ENCODE peak calls at places on chromosome 5, in seven cellular contexts. One of them, this sample, is unnamed.

GRCh38 chr5:42496397-42497156 is 73.3 kb downstream of the GHR start:
- DNase-seq in fibroblast of lung: no peak
- DNase-seq in MM.1S: no peak
- DNase-seq in HCT116: no peak
- DNase-seq in PC-9: no peak
- DNase-seq in hepatocyte: no peak
- DNase-seq in GM23248: no peak
- DNase-seq in this sample: no peak

GRCh38 chr5:94690778-94691177 is 72.3 kb downstream of the SLF1 start:
- DNase-seq in hepatocyte: no peak
- DNase-seq in PC-9: no peak
- DNase-seq in MM.1S: no peak
- DNase-seq in GM23248: no peak
- DNase-seq in fibroblast of lung: peak; percentile 17
- DNase-seq in HCT116: no peak
- DNase-seq in this sample: no peak

GRCh38 chr5:53323943-53324642 is 156.3 kb upstream of the FST start:
- DNase-seq in hepatocyte: no peak
- DNase-seq in fibroblast of lung: peak; percentile 30
- DNase-seq in MM.1S: peak; percentile 17
- DNase-seq in HCT116: no peak
- DNase-seq in GM23248: no peak
- DNase-seq in PC-9: peak; percentile 88
- DNase-seq in this sample: peak; percentile 71

GRCh38 chr5:179121667-179122111 is 61.5 kb downstream of the ZNF354C start:
- DNase-seq in HCT116: no peak
- DNase-seq in GM23248: no peak
- DNase-seq in fibroblast of lung: no peak
- DNase-seq in MM.1S: no peak
- DNase-seq in PC-9: no peak
- DNase-seq in hepatocyte: no peak
- DNase-seq in this sample: no peak

GRCh38 chr5:60026174-60026573 is 132.6 kb upstream of the PDE4D start:
- DNase-seq in GM23248: peak; percentile 4
- DNase-seq in MM.1S: no peak
- DNase-seq in HCT116: no peak
- DNase-seq in hepatocyte: no peak
- DNase-seq in PC-9: no peak
- DNase-seq in fibroblast of lung: peak; percentile 80
- DNase-seq in this sample: no peak

GRCh38 chr5:28281381-28281780 is 1243.0 kb upstream of the CDH9 start:
- DNase-seq in GM23248: no peak
- DNase-seq in MM.1S: no peak
- DNase-seq in fibroblast of lung: peak; percentile 58
- DNase-seq in PC-9: no peak
- DNase-seq in hepatocyte: no peak
- DNase-seq in HCT116: no peak
- DNase-seq in this sample: peak; percentile 37

GRCh38 chr5:1177826-1178528 is 23.4 kb upstream of the SLC6A19 start:
- DNase-seq in fibroblast of lung: no peak
- DNase-seq in GM23248: no peak
- DNase-seq in HCT116: no peak
- DNase-seq in MM.1S: no peak
- DNase-seq in hepatocyte: no peak
- DNase-seq in PC-9: no peak
- DNase-seq in this sample: no peak

GRCh38 chr5:56310711-56311204 is 77.6 kb upstream of the ANKRD55 start:
- DNase-seq in fibroblast of lung: peak; percentile 64
- DNase-seq in hepatocyte: no peak
- DNase-seq in PC-9: no peak
- DNase-seq in MM.1S: no peak
- DNase-seq in GM23248: no peak
- DNase-seq in HCT116: no peak
- DNase-seq in this sample: no peak

GRCh38 chr5:105817416-105817815 is 1853.3 kb downstream of the EFNA5 start:
- DNase-seq in HCT116: no peak
- DNase-seq in hepatocyte: no peak
- DNase-seq in GM23248: no peak
- DNase-seq in MM.1S: no peak
- DNase-seq in PC-9: no peak
- DNase-seq in fibroblast of lung: no peak
- DNase-seq in this sample: no peak

GRCh38 chr5:1420211-1421195 is 24.7 kb downstream of the SLC6A3 start:
- DNase-seq in hepatocyte: no peak
- DNase-seq in GM23248: peak; percentile 23
- DNase-seq in fibroblast of lung: no peak
- DNase-seq in PC-9: no peak
- DNase-seq in HCT116: no peak
- DNase-seq in MM.1S: no peak
- DNase-seq in this sample: peak; percentile 31

GRCh38 chr5:20601678-20602100 is 613.7 kb upstream of the CDH18 start:
- DNase-seq in GM23248: peak; percentile 1
- DNase-seq in PC-9: no peak
- DNase-seq in fibroblast of lung: peak; percentile 71
- DNase-seq in HCT116: no peak
- DNase-seq in MM.1S: no peak
- DNase-seq in hepatocyte: peak; percentile 40
- DNase-seq in this sample: peak; percentile 47

GRCh38 chr5:73451218-73452130 is 2.9 kb upstream of the FOXD1 start:
- DNase-seq in PC-9: no peak
- DNase-seq in MM.1S: peak; percentile 31
- DNase-seq in HCT116: no peak
- DNase-seq in hepatocyte: peak; percentile 84
- DNase-seq in fibroblast of lung: peak; percentile 56
- DNase-seq in GM23248: peak; percentile 88
- DNase-seq in this sample: peak; percentile 60
- H3K27me3 ChIP-seq in PC-9: no peaks in the 10 kb centered on the region
- H3K27me3 ChIP-seq in MM.1S: peaks cover 39% of the 10 kb centered on the region
- H3K27me3 ChIP-seq in HCT116: no peaks in the 10 kb centered on the region
- H3K27me3 ChIP-seq in hepatocyte: peaks cover 62% of the 10 kb centered on the region
- H3K27me3 ChIP-seq in fibroblast of lung: peaks cover 16% of the 10 kb centered on the region
- H3K27me3 ChIP-seq in GM23248: no peaks in the 10 kb centered on the region
- H3K27me3 ChIP-seq in this sample: no peaks in the 10 kb centered on the region

GRCh38 chr5:123035320-123035949 is 1.1 kb downstream of the PPIC start:
- DNase-seq in MM.1S: peak; percentile 88
- DNase-seq in PC-9: peak; percentile 71
- DNase-seq in GM23248: peak; percentile 81
- DNase-seq in fibroblast of lung: peak; percentile 48
- DNase-seq in HCT116: peak; percentile 52
- DNase-seq in hepatocyte: peak; percentile 77
- DNase-seq in this sample: peak; percentile 66
- TF ChIP-seq EZH2 in MM.1S: no peak
- TF ChIP-seq EZH2 in PC-9: no peak
- TF ChIP-seq EZH2 in GM23248: no peak
- TF ChIP-seq EZH2 in fibroblast of lung: no peak
- TF ChIP-seq EZH2 in HCT116: no peak
- TF ChIP-seq EZH2 in hepatocyte: no peak
- TF ChIP-seq EZH2 in this sample: no peak

GRCh38 chr5:171646338-171647042 is 139.1 kb upstream of the SMIM23 start:
- DNase-seq in PC-9: no peak
- DNase-seq in hepatocyte: no peak
- DNase-seq in fibroblast of lung: no peak
- DNase-seq in HCT116: no peak
- DNase-seq in MM.1S: no peak
- DNase-seq in GM23248: no peak
- DNase-seq in this sample: no peak
- H3K27me3 ChIP-seq in PC-9: no peaks in the 10 kb centered on the region
- H3K27me3 ChIP-seq in hepatocyte: no peaks in the 10 kb centered on the region
- H3K27me3 ChIP-seq in fibroblast of lung: no peaks in the 10 kb centered on the region
- H3K27me3 ChIP-seq in HCT116: no peaks in the 10 kb centered on the region
- H3K27me3 ChIP-seq in MM.1S: no peaks in the 10 kb centered on the region
- H3K27me3 ChIP-seq in GM23248: peaks cover 23% of the 10 kb centered on the region
- H3K27me3 ChIP-seq in this sample: peaks cover 42% of the 10 kb centered on the region

DNA sequence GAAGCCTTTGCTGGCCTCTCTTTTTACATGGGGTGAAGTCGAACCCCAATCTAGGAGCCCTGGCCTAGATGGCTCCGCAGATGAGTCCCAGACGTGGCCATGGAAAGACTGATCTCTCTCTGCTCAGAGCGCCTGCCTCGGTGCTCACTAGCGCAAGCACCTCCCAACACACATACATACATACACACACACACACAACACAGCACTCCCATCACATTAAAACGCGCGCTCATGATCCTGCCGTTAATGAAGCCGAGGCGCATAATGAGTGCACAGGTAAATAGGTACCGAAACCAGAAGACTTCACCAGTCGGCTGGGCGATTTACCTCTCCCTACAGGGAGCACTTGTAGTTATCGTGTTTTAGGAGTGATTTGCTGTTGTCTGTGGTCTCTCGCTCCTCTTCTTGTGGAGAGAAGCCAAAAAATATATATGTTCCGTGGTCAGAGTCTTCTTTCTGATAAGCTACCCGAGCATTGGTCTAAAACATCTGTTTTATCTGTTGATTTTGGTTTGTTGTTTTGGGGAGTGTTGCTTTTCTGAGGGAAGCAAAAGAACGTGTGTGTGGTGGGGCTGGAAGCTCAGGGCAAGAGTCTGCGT is 207.7 kb downstream of the MEF2C start:
- DNase-seq in PC-9: no peak
- DNase-seq in MM.1S: peak; percentile 68
- DNase-seq in GM23248: no peak
- DNase-seq in fibroblast of lung: peak; percentile 75
- DNase-seq in hepatocyte: no peak
- DNase-seq in HCT116: no peak
- DNase-seq in this sample: no peak
- TF ChIP-seq EZH2 in PC-9: no peak
- TF ChIP-seq EZH2 in MM.1S: no peak
- TF ChIP-seq EZH2 in GM23248: no peak
- TF ChIP-seq EZH2 in fibroblast of lung: peak; percentile 55
- TF ChIP-seq EZH2 in hepatocyte: no peak
- TF ChIP-seq EZH2 in HCT116: no peak
- TF ChIP-seq EZH2 in this sample: no peak

DNA sequence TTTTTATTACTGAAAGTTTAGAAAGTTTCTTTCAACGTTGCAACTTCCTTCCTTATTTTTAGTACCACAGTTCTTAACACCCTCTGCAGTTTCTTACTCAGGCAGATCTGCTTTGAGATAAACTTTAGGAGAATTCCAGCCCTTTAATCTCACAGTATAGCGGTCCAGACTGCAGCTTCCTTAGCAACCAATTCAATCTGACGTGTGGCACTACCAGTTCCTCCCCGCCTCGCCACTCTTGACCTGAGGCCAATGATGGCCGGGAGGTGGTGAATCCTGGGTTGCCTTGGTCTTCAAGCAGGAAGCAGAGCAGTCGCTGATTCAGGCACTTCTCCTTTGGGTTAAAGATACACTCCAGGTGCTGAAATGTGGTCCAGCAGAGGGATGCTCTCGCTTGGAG is 334.3 kb upstream of the TRPC7 start:
- DNase-seq in MM.1S: no peak
- DNase-seq in HCT116: no peak
- DNase-seq in fibroblast of lung: no peak
- DNase-seq in hepatocyte: no peak
- DNase-seq in GM23248: no peak
- DNase-seq in PC-9: no peak
- DNase-seq in this sample: no peak
- H3K27me3 ChIP-seq in MM.1S: no peaks in the 10 kb centered on the region
- H3K27me3 ChIP-seq in HCT116: peaks cover 24% of the 10 kb centered on the region
- H3K27me3 ChIP-seq in fibroblast of lung: no peaks in the 10 kb centered on the region
- H3K27me3 ChIP-seq in hepatocyte: no peaks in the 10 kb centered on the region
- H3K27me3 ChIP-seq in GM23248: peaks cover 22% of the 10 kb centered on the region
- H3K27me3 ChIP-seq in PC-9: no peaks in the 10 kb centered on the region
- H3K27me3 ChIP-seq in this sample: no peaks in the 10 kb centered on the region

GRCh38 chr5:134113908-134114875 is at the start of gene TCF7:
- DNase-seq in HCT116: peak; percentile 50
- DNase-seq in PC-9: peak; percentile 50
- DNase-seq in GM23248: peak; percentile 96
- DNase-seq in fibroblast of lung: peak; percentile 77
- DNase-seq in MM.1S: peak; percentile 76
- DNase-seq in hepatocyte: peak; percentile 94
- DNase-seq in this sample: peak; percentile 75
- TF ChIP-seq EZH2 in HCT116: no peak
- TF ChIP-seq EZH2 in PC-9: no peak
- TF ChIP-seq EZH2 in GM23248: no peak
- TF ChIP-seq EZH2 in fibroblast of lung: no peak
- TF ChIP-seq EZH2 in MM.1S: no peak
- TF ChIP-seq EZH2 in hepatocyte: no peak
- TF ChIP-seq EZH2 in this sample: no peak

DNA sequence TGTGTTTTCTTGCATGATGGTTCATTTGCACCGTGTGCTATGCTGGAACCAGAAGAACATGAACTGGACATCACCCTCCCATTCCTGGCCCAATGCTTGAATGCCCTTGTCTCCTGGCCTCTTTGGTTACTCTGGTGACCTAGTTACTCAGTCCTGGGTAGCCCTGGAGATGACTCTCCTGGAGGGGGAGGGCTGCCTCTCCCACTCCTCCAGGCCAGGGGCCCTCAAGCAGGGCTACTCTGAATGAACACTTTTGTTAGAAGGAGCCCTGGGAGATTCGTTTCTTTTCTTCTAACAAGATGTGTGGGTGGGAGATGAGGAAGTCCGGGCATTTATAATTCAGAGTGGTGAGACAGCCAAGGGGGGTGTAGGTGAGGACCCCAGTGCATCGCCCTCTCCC is 12.0 kb upstream of the NKX2-5 start:
- DNase-seq in PC-9: no peak
- DNase-seq in HCT116: no peak
- DNase-seq in fibroblast of lung: no peak
- DNase-seq in hepatocyte: no peak
- DNase-seq in GM23248: no peak
- DNase-seq in MM.1S: no peak
- DNase-seq in this sample: no peak
- H3K27me3 ChIP-seq in PC-9: peaks cover 23% of the 10 kb centered on the region
- H3K27me3 ChIP-seq in HCT116: peaks cover 5% of the 10 kb centered on the region
- H3K27me3 ChIP-seq in fibroblast of lung: peaks cover 61% of the 10 kb centered on the region
- H3K27me3 ChIP-seq in hepatocyte: peaks cover 100% of the 10 kb centered on the region
- H3K27me3 ChIP-seq in GM23248: peaks cover 72% of the 10 kb centered on the region
- H3K27me3 ChIP-seq in MM.1S: peaks cover 27% of the 10 kb centered on the region
- H3K27me3 ChIP-seq in this sample: peaks cover 34% of the 10 kb centered on the region

DNA sequence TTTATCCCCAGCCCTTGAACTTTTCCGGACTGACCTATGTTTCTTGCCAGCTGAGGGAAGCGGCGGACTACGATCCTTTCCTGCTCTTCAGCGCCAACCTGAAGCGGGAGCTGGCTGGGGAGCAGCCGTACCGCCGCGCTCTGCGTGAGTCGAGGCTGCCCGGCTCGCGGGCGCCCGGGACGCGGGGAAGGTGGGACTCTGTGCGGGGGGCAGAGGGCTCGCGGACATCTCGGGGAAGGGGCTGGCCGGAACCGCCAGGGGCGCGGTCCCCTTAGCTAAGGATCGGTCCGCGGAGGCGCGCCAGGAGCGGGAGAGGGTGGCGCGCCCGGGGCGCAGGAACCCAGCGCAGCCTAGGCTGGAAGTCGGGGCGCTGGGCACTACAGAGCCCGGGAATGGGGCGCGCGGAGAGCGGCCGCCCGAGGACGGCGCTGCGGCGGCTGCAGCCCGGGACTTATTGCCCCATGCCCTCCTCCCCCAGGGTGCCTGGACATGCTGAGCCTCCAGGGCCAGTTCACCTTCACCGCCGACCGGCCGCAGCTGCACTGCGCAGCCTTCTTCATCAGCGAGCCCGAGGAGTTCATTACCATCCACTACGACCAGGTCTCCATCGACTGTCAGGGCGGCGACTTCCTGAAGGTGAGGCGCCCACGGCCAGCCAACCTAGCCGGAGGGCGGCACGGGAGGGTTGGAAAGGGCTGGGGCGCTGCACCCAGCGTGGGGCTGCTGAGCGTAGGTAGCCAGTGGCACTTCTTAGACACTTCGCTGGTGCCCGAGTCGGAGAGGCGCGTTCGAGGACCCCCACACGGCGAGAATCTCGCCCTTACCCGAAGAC is 922 bp downstream of the CRHBP start:
- DNase-seq in PC-9: no peak
- DNase-seq in MM.1S: no peak
- DNase-seq in HCT116: no peak
- DNase-seq in fibroblast of lung: peak; percentile 59
- DNase-seq in hepatocyte: peak; percentile 22
- DNase-seq in GM23248: peak; percentile 29
- DNase-seq in this sample: no peak
- TF ChIP-seq EZH2 in PC-9: no peak
- TF ChIP-seq EZH2 in MM.1S: no peak
- TF ChIP-seq EZH2 in HCT116: no peak
- TF ChIP-seq EZH2 in fibroblast of lung: no peak
- TF ChIP-seq EZH2 in hepatocyte: peak; percentile 43
- TF ChIP-seq EZH2 in GM23248: peak; percentile 8
- TF ChIP-seq EZH2 in this sample: no peak

This sample was measured in PC-3.